ENCODE peak calls at places on chromosomes 11 and 22, in seven cellular contexts. One of them, this sample, is unnamed.

GRCh38 chr11:45927684-45928413 is 5.4 kb downstream of the LARGE2 start:
- DNase-seq in GM23338: no peak
- DNase-seq in psoas muscle: no peak
- DNase-seq in foreskin keratinocyte: no peak
- DNase-seq in brain microvascular endothelial cell: no peak
- DNase-seq in upper lobe of right lung: peak; percentile 56
- DNase-seq in substantia nigra: no peak
- DNase-seq in this sample: no peak

GRCh38 chr22:45157907-45158306 is 5.8 kb upstream of the NUP50 start:
- DNase-seq in foreskin keratinocyte: no peak
- DNase-seq in GM23338: no peak
- DNase-seq in substantia nigra: no peak
- DNase-seq in brain microvascular endothelial cell: no peak
- DNase-seq in upper lobe of right lung: no peak
- DNase-seq in psoas muscle: no peak
- DNase-seq in this sample: no peak

GRCh38 chr11:78605296-78605695 is 30.6 kb upstream of the NARS2 start:
- DNase-seq in substantia nigra: no peak
- DNase-seq in GM23338: no peak
- DNase-seq in brain microvascular endothelial cell: no peak
- DNase-seq in foreskin keratinocyte: peak; percentile 23
- DNase-seq in psoas muscle: no peak
- DNase-seq in upper lobe of right lung: no peak
- DNase-seq in this sample: no peak

GRCh38 chr11:16789061-16789415 is 50.6 kb downstream of the C11orf58 start:
- DNase-seq in GM23338: no peak
- DNase-seq in foreskin keratinocyte: no peak
- DNase-seq in substantia nigra: no peak
- DNase-seq in psoas muscle: no peak
- DNase-seq in upper lobe of right lung: peak; percentile 68
- DNase-seq in brain microvascular endothelial cell: no peak
- DNase-seq in this sample: no peak

GRCh38 chr11:122659676-122660571 is 4.4 kb downstream of the UBASH3B start:
- DNase-seq in substantia nigra: no peak
- DNase-seq in foreskin keratinocyte: no peak
- DNase-seq in upper lobe of right lung: no peak
- DNase-seq in GM23338: no peak
- DNase-seq in psoas muscle: no peak
- DNase-seq in brain microvascular endothelial cell: no peak
- DNase-seq in this sample: no peak

GRCh38 chr11:12242926-12243325 is 132.5 kb downstream of the MICAL2 start:
- DNase-seq in brain microvascular endothelial cell: no peak
- DNase-seq in psoas muscle: no peak
- DNase-seq in upper lobe of right lung: no peak
- DNase-seq in substantia nigra: no peak
- DNase-seq in GM23338: no peak
- DNase-seq in foreskin keratinocyte: no peak
- DNase-seq in this sample: no peak

GRCh38 chr11:87463486-87464102 is 425.9 kb downstream of the TMEM135 start:
- DNase-seq in foreskin keratinocyte: peak; percentile 63
- DNase-seq in brain microvascular endothelial cell: peak; percentile 33
- DNase-seq in substantia nigra: no peak
- DNase-seq in GM23338: peak; percentile 82
- DNase-seq in psoas muscle: no peak
- DNase-seq in upper lobe of right lung: no peak
- DNase-seq in this sample: no peak

GRCh38 chr11:44529895-44530412 is 35.5 kb upstream of the CD82 start:
- DNase-seq in foreskin keratinocyte: no peak
- DNase-seq in substantia nigra: no peak
- DNase-seq in psoas muscle: no peak
- DNase-seq in GM23338: no peak
- DNase-seq in brain microvascular endothelial cell: no peak
- DNase-seq in upper lobe of right lung: no peak
- DNase-seq in this sample: no peak

GRCh38 chr11:100932474-100933100 is 197.0 kb downstream of the PGR start:
- DNase-seq in upper lobe of right lung: no peak
- DNase-seq in substantia nigra: no peak
- DNase-seq in psoas muscle: no peak
- DNase-seq in brain microvascular endothelial cell: no peak
- DNase-seq in foreskin keratinocyte: peak; percentile 31
- DNase-seq in GM23338: peak; percentile 54
- DNase-seq in this sample: no peak

GRCh38 chr11:492416-493226 is 14.4 kb downstream of the RNH1 start:
- DNase-seq in brain microvascular endothelial cell: no peak
- DNase-seq in psoas muscle: peak; percentile 49
- DNase-seq in upper lobe of right lung: peak; percentile 60
- DNase-seq in GM23338: no peak
- DNase-seq in substantia nigra: no peak
- DNase-seq in foreskin keratinocyte: no peak
- DNase-seq in this sample: no peak

GRCh38 chr22:48396785-48397530 is 1430.7 kb downstream of the BRD1 start:
- DNase-seq in substantia nigra: no peak
- DNase-seq in upper lobe of right lung: no peak
- DNase-seq in psoas muscle: no peak
- DNase-seq in foreskin keratinocyte: no peak
- DNase-seq in GM23338: peak; percentile 6
- DNase-seq in brain microvascular endothelial cell: no peak
- DNase-seq in this sample: no peak

GRCh38 chr22:48394787-48395620 is 1432.7 kb downstream of the BRD1 start:
- DNase-seq in GM23338: no peak
- DNase-seq in brain microvascular endothelial cell: no peak
- DNase-seq in foreskin keratinocyte: no peak
- DNase-seq in substantia nigra: no peak
- DNase-seq in psoas muscle: no peak
- DNase-seq in upper lobe of right lung: no peak
- DNase-seq in this sample: no peak

GRCh38 chr22:48398181-48398905 is 1429.3 kb downstream of the BRD1 start:
- DNase-seq in upper lobe of right lung: no peak
- DNase-seq in substantia nigra: no peak
- DNase-seq in GM23338: no peak
- DNase-seq in foreskin keratinocyte: no peak
- DNase-seq in brain microvascular endothelial cell: no peak
- DNase-seq in psoas muscle: no peak
- DNase-seq in this sample: no peak

GRCh38 chr22:48397531-48398180 is 1430.0 kb downstream of the BRD1 start:
- DNase-seq in GM23338: no peak
- DNase-seq in substantia nigra: no peak
- DNase-seq in brain microvascular endothelial cell: no peak
- DNase-seq in upper lobe of right lung: no peak
- DNase-seq in psoas muscle: no peak
- DNase-seq in foreskin keratinocyte: no peak
- DNase-seq in this sample: no peak

DNA sequence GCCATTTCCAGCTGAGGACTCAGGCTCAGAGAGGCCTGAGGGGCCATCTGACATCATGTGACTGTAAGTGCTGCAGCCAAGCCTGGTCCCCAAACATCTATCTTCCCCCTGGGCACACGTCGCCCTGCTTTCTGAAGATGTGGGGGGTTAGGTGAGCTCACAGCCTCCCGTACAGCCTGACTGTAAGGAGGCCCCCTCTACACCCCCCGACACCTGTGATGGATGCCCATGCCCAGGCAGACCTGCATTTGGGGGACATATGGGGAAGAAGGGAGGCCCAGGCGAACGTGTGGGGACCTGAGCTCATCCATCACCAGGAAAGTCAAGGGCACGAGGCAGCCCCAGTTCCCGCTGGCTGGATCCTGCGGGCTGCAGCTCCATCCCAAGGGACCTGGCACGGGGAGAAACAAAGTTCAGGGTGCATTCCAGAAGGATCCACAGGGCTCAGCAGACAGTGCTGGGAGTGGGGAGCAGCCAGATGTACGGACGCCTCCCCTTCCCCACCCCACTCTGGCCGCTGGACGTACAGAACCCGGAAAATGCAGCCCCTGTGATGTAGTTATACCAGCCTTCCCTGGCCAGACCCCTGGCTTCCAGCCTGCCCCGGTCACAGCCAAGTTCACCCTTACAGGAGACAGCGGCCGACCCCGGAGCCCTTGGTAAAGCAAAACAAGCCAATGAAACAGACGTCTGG is 1431.4 kb downstream of the BRD1 start:
- DNase-seq in upper lobe of right lung: no peak
- DNase-seq in GM23338: no peak
- DNase-seq in psoas muscle: no peak
- DNase-seq in foreskin keratinocyte: no peak
- DNase-seq in substantia nigra: no peak
- DNase-seq in brain microvascular endothelial cell: no peak
- DNase-seq in this sample: no peak
- H3K27ac ChIP-seq in upper lobe of right lung: no peak overlapping the region
- H3K27ac ChIP-seq in GM23338: no peak overlapping the region
- H3K27ac ChIP-seq in psoas muscle: no peak overlapping the region
- H3K27ac ChIP-seq in foreskin keratinocyte: no peak overlapping the region
- H3K27ac ChIP-seq in substantia nigra: no peak overlapping the region
- H3K27ac ChIP-seq in brain microvascular endothelial cell: no peak overlapping the region
- H3K27ac ChIP-seq in this sample: no peak overlapping the region

GRCh38 chr11:116927163-116927772 is 89.8 kb upstream of the APOA1 start:
- DNase-seq in foreskin keratinocyte: no peak
- DNase-seq in psoas muscle: no peak
- DNase-seq in substantia nigra: no peak
- DNase-seq in brain microvascular endothelial cell: peak; percentile 12
- DNase-seq in upper lobe of right lung: no peak
- DNase-seq in GM23338: no peak
- DNase-seq in this sample: no peak

GRCh38 chr11:116928102-116928777 is 90.8 kb upstream of the APOA1 start:
- DNase-seq in psoas muscle: no peak
- DNase-seq in brain microvascular endothelial cell: no peak
- DNase-seq in GM23338: no peak
- DNase-seq in substantia nigra: no peak
- DNase-seq in foreskin keratinocyte: no peak
- DNase-seq in upper lobe of right lung: no peak
- DNase-seq in this sample: no peak

GRCh38 chr11:116928845-116929244 is 91.4 kb upstream of the APOA1 start:
- DNase-seq in upper lobe of right lung: no peak
- DNase-seq in foreskin keratinocyte: no peak
- DNase-seq in GM23338: no peak
- DNase-seq in substantia nigra: no peak
- DNase-seq in psoas muscle: no peak
- DNase-seq in brain microvascular endothelial cell: no peak
- DNase-seq in this sample: no peak

GRCh38 chr11:116929393-116930090 is 92.1 kb upstream of the APOA1 start:
- DNase-seq in foreskin keratinocyte: no peak
- DNase-seq in GM23338: no peak
- DNase-seq in psoas muscle: no peak
- DNase-seq in upper lobe of right lung: no peak
- DNase-seq in brain microvascular endothelial cell: peak; percentile 17
- DNase-seq in substantia nigra: no peak
- DNase-seq in this sample: no peak

DNA sequence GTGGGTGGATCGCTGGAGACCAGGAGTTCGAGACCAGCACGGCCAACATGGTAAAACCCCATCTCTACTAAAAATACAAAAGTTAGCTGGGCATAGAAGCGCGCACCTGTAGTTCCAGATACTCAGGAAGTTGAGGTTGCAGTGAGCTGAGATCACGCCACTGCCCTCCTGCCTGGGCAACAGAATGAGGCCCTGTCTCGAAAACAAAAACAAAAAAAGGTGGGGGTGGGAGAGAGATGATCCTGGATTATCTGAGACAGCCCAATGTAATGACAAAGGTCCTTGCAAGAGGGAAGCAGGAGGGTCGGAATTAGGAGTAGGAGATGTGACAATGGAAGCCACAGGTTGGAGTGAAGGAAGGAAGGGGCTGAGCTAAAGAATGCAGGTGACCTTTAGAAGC is 87.6 kb upstream of the APOA1 start:
- DNase-seq in brain microvascular endothelial cell: no peak
- DNase-seq in foreskin keratinocyte: no peak
- DNase-seq in upper lobe of right lung: no peak
- DNase-seq in psoas muscle: no peak
- DNase-seq in GM23338: peak; percentile 20
- DNase-seq in substantia nigra: no peak
- DNase-seq in this sample: no peak
- H3K27ac ChIP-seq in brain microvascular endothelial cell: no peak overlapping the region
- H3K27ac ChIP-seq in foreskin keratinocyte: no peak overlapping the region
- H3K27ac ChIP-seq in upper lobe of right lung: peak overlapping the region; percentile 14
- H3K27ac ChIP-seq in psoas muscle: no peak overlapping the region
- H3K27ac ChIP-seq in GM23338: no peak overlapping the region
- H3K27ac ChIP-seq in substantia nigra: no peak overlapping the region
- H3K27ac ChIP-seq in this sample: no peak overlapping the region

GRCh38 chr11:133338588-133338987 is 193.7 kb downstream of the OPCML start:
- DNase-seq in substantia nigra: no peak
- DNase-seq in foreskin keratinocyte: no peak
- DNase-seq in psoas muscle: no peak
- DNase-seq in brain microvascular endothelial cell: no peak
- DNase-seq in GM23338: no peak
- DNase-seq in upper lobe of right lung: no peak
- DNase-seq in this sample: no peak

GRCh38 chr11:133339495-133340140 is 192.7 kb downstream of the OPCML start:
- DNase-seq in substantia nigra: no peak
- DNase-seq in GM23338: no peak
- DNase-seq in psoas muscle: no peak
- DNase-seq in brain microvascular endothelial cell: no peak
- DNase-seq in foreskin keratinocyte: no peak
- DNase-seq in upper lobe of right lung: no peak
- DNase-seq in this sample: no peak

GRCh38 chr11:133343951-133344350 is 188.3 kb downstream of the OPCML start:
- DNase-seq in brain microvascular endothelial cell: no peak
- DNase-seq in upper lobe of right lung: no peak
- DNase-seq in GM23338: no peak
- DNase-seq in psoas muscle: no peak
- DNase-seq in foreskin keratinocyte: peak; percentile 13
- DNase-seq in substantia nigra: no peak
- DNase-seq in this sample: no peak

GRCh38 chr11:133342453-133342852 is 189.8 kb downstream of the OPCML start:
- DNase-seq in upper lobe of right lung: no peak
- DNase-seq in brain microvascular endothelial cell: no peak
- DNase-seq in psoas muscle: no peak
- DNase-seq in GM23338: no peak
- DNase-seq in foreskin keratinocyte: no peak
- DNase-seq in substantia nigra: no peak
- DNase-seq in this sample: no peak

DNA sequence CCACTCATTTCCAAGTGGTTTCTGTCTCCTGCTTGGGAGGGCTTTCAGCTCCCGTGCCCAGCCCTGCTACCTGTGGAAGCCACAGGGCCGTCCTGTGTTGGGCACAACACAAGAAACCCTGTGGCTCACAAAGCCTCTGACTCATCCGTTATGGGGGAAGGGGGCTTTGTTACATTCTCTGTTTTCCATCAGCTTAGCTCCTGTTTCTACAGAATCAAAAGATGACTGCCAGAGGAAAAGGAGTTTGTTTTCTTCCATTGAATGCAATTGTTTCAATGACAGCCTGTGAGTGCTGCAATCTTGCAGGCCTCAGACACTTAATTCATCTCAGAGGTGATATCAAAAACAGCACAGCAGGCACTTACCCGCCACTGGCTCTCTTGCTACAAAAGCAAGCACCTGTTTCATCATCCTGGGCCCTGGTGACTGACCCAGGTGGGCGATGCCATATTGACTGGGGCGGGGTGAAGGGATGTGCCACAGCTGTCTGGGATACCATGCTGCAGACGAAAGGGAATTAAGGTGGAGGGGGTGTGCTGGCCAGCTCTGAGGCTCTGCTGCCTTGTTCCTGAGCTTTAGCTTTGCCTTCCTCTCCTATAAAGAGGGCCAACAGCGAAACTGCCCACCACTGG is 194.3 kb downstream of the OPCML start:
- DNase-seq in substantia nigra: no peak
- DNase-seq in upper lobe of right lung: no peak
- DNase-seq in psoas muscle: no peak
- DNase-seq in GM23338: peak; percentile 49
- DNase-seq in brain microvascular endothelial cell: no peak
- DNase-seq in foreskin keratinocyte: no peak
- DNase-seq in this sample: no peak
- H3K27ac ChIP-seq in substantia nigra: no peak overlapping the region
- H3K27ac ChIP-seq in upper lobe of right lung: no peak overlapping the region
- H3K27ac ChIP-seq in psoas muscle: no peak overlapping the region
- H3K27ac ChIP-seq in GM23338: no peak overlapping the region
- H3K27ac ChIP-seq in brain microvascular endothelial cell: no peak overlapping the region
- H3K27ac ChIP-seq in foreskin keratinocyte: no peak overlapping the region
- H3K27ac ChIP-seq in this sample: no peak overlapping the region

GRCh38 chr11:115558635-115559034 is 54.4 kb upstream of the CADM1 start:
- DNase-seq in psoas muscle: no peak
- DNase-seq in substantia nigra: no peak
- DNase-seq in brain microvascular endothelial cell: no peak
- DNase-seq in upper lobe of right lung: no peak
- DNase-seq in GM23338: no peak
- DNase-seq in foreskin keratinocyte: no peak
- DNase-seq in this sample: no peak
- H3K27ac ChIP-seq in psoas muscle: no peak overlapping the region
- H3K27ac ChIP-seq in substantia nigra: no peak overlapping the region
- H3K27ac ChIP-seq in brain microvascular endothelial cell: no peak overlapping the region
- H3K27ac ChIP-seq in upper lobe of right lung: no peak overlapping the region
- H3K27ac ChIP-seq in GM23338: no peak overlapping the region
- H3K27ac ChIP-seq in foreskin keratinocyte: no peak overlapping the region
- H3K27ac ChIP-seq in this sample: no peak overlapping the region

This sample was measured in thoracic aorta.